ENCODE peak calls at places on chromosome 1, in five cellular contexts. Q, G, E, A and O are unnamed samples.

GRCh38 chr1:223129229-223129851 is 13.7 kb downstream of the TLR5 start:
- DNase-seq in Q (peak), A (peak), G (peak), E (no peak), O (peak)

GRCh38 chr1:111190931-111191451 is 9.5 kb downstream of the DENND2D start:
- DNase-seq in Q (peak), G (peak), E (no peak), A (no peak), O (peak)

GRCh38 chr1:65792671-65793358 is at the start of gene PDE4B:
- DNase-seq in A (no peak), G (peak), Q (peak), E (no peak), O (peak)

GRCh38 chr1:219350621-219351020 is 176.9 kb downstream of the LYPLAL1 start:
- DNase-seq in A (no peak), Q (no peak), E (no peak), G (no peak), O (no peak)

GRCh38 chr1:76279387-76279748 is 204.8 kb downstream of the ST6GALNAC3 start:
- DNase-seq in G (no peak), A (no peak), E (no peak), Q (no peak), O (no peak)

GRCh38 chr1:195939844-195940243 is 668.4 kb downstream of the KCNT2 start:
- DNase-seq in Q (peak), A (no peak), G (no peak), E (peak), O (no peak)

GRCh38 chr1:100530901-100531487 is 6.9 kb upstream of the GPR88 start:
- DNase-seq in Q (peak), E (no peak), G (peak), A (no peak), O (peak)

GRCh38 chr1:970973-971730 is 4.9 kb downstream of the PLEKHN1 start:
- DNase-seq in Q (no peak), A (peak), G (no peak), E (no peak), O (peak)

GRCh38 chr1:76961181-76961580 is 93.9 kb downstream of the ST6GALNAC5 start:
- DNase-seq in A (no peak), E (no peak), G (no peak), Q (peak), O (no peak)

GRCh38 chr1:59703918-59704378 is 110.8 kb upstream of the HOOK1 start:
- DNase-seq in Q (no peak), G (peak), A (no peak), E (no peak), O (peak)

GRCh38 chr1:201739492-201740085 is 89.4 kb upstream of the IPO9 start:
- DNase-seq in G (peak), E (peak), A (peak), Q (peak), O (peak)

GRCh38 chr1:150272379-150272840 is at the start of gene C1orf54:
- DNase-seq in E (no peak), Q (peak), G (peak), A (no peak), O (peak)

GRCh38 chr1:172918478-172918877 is 132.3 kb downstream of the TNFSF18 start:
- DNase-seq in A (no peak), Q (no peak), G (no peak), E (peak), O (no peak)

GRCh38 chr1:111399792-111400610 is 27.5 kb downstream of the OVGP1 start:
- DNase-seq in Q (peak), E (peak), G (peak), A (no peak), O (no peak)

DNA sequence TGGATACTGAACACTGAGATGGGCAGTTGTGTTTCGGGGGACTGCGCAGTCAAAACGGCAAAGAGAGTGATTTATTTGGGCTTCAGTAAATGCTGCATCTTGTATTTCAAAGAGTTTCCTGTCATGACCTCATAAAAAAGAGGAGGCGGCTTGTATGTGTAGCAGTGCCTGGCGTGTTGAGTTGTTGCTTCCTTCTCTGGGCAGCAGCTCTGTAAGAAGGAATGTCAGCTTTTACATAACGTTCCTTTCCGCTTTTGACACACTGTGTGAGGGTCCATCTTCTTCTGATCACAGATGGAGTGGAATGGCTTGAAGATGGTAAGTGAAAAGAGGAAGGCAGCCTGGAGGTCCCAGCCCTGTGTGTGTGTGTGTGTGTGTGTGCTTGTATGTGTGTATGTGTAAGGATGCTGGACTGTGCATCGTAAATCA is 941 bp downstream of the ELAVL4 start:
- DNase-seq in E (no peak), G (peak), Q (peak), A (no peak), O (no peak)
- H3K4me3 ChIP-seq in E (no peak), G (no peak), Q (no peak), A (no peak), O (no peak)

GRCh38 chr1:198669023-198669698 is 30.3 kb downstream of the PTPRC start:
- DNase-seq in G (peak), E (peak), Q (peak), A (no peak), O (no peak)
- H3K27ac ChIP-seq in G (no peak), E (peak), Q (peak), A (no peak), O (no peak)

GRCh38 chr1:63330331-63330916 is 8.1 kb downstream of the FOXD3 start:
- DNase-seq in Q (no peak), A (no peak), E (no peak), G (no peak), O (no peak)
- H3K4me3 ChIP-seq in Q (no peak), A (no peak), E (no peak), G (no peak), O (no peak)

DNA sequence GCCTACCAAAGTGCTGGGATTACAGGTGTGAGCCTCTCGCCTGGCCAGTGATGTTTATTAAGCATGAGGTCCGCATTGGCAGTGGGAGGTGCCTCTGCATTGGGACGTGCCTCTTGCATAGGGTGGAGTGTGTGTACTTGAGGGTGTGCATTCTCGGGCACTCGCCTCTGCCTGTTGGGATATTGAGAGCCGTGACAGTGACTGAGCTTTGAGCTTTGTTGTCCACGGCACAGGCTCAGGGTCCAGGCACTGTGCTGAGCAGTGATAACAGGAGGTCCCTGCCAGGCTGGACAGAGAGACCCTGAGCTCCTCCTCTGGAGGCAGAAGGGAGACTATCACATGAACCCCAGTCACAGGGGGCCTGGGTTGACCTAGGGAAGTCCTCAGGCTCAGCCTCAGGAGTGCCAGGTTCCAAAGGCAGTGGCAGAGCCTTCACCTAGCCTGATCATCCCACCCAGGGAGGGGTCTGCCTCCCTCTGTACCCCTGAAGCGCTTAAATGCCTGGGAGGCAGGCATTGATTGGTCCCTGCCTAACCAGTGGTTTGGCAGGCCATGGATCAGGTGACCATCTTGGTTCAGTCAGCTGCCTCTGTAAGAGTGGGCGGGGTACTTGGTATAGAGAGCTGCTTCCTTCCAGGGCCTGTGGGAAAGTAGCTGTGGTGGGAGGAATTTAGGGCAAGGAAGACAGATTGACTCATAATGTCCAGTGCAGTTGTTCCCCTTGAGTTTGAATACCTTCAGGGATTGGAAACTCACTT is 213.8 kb upstream of the TMEM51 start:
- DNase-seq in A (no peak), E (peak), Q (peak), G (peak), O (peak)
- H3K27ac ChIP-seq in A (no peak), E (no peak), Q (peak), G (no peak), O (no peak)

GRCh38 chr1:160739098-160739511 is at the start of gene SLAMF7:
- DNase-seq in A (no peak), E (peak), Q (no peak), G (no peak), O (no peak)

GRCh38 chr1:160741092-160741501 is 2.0 kb downstream of the SLAMF7 start:
- DNase-seq in A (no peak), G (no peak), Q (no peak), E (no peak), O (no peak)

GRCh38 chr1:160741597-160742348 is 2.7 kb downstream of the SLAMF7 start:
- DNase-seq in Q (no peak), E (no peak), G (no peak), A (no peak), O (no peak)

GRCh38 chr1:160740133-160740688 is 1.2 kb downstream of the SLAMF7 start:
- DNase-seq in G (no peak), E (no peak), A (no peak), Q (no peak), O (no peak)

GRCh38 chr1:160738266-160738665 is 781 bp upstream of the SLAMF7 start:
- DNase-seq in Q (no peak), G (no peak), E (no peak), A (no peak), O (no peak)
- H3K4me3 ChIP-seq in Q (no peak), G (no peak), E (no peak), A (no peak), O (no peak)

GRCh38 chr1:180136968-180137356 is 17.7 kb upstream of the QSOX1 start:
- DNase-seq in E (no peak), A (no peak), G (no peak), Q (no peak), O (no peak)
- H3K27ac ChIP-seq in E (no peak), A (no peak), G (no peak), Q (no peak), O (no peak)

DNA sequence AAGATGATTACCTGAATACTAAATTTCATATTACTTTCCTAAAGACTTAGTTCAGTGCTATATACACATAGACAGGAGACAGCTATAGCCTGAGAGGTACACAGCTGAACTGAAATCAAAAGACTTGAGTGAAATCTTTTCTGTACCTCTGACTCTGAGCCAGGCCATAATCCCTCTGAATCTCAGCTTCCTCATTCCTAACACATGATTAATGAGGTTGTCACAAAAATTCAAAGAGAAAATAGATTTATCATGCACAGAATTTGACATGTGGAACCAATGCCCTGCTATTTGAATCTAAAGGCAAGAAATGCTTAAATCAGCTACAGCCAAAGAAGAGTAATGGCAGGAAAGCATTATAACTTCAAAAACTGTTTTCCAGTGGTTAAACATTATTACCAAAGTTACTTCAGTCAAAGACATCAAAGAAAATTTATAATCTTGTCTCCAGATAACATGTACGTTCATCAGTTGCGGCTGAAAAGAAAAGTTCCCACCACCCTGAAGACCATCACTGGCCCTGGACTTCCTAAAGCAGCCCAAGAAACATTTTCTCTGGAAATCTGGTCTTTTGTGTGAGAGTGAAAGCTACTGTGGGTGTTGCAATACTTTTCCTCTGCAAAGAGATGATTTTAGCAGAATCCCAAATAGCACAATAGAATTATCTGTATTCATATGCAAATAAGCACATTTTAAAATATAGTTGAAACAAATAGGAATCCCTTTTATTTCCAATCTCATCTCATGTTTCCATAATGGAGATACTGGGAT is 13.8 kb upstream of the ATP1A1 start:
- DNase-seq in E (peak), G (peak), Q (peak), A (no peak), O (no peak)
- H3K4me3 ChIP-seq in E (no peak), G (no peak), Q (no peak), A (no peak), O (no peak)